ENCODE peak calls at places on chromosomes 6 and 20, in five cellular contexts. One of them, this sample, is unnamed.
A peak's percentile ranks its signal among the peaks of the same experiment; 100 is the strongest.

GRCh38 chr6:170290306-170291128 is at the start of gene DLL1:
- DNase-seq in A673: peak; percentile 68
- DNase-seq in adrenal gland: peak; percentile 62
- DNase-seq in astrocyte: peak; percentile 17
- DNase-seq in lower lobe of right lung: peak; percentile 62
- DNase-seq in this sample: peak; percentile 25

GRCh38 chr20:5974531-5974930 is 24.1 kb downstream of the MCM8 start:
- DNase-seq in astrocyte: no peak
- DNase-seq in A673: no peak
- DNase-seq in adrenal gland: no peak
- DNase-seq in lower lobe of right lung: no peak
- DNase-seq in this sample: peak; percentile 29

GRCh38 chr20:18052856-18053255 is 4.9 kb downstream of the OVOL2 start:
- DNase-seq in adrenal gland: no peak
- DNase-seq in astrocyte: no peak
- DNase-seq in lower lobe of right lung: no peak
- DNase-seq in A673: no peak
- DNase-seq in this sample: peak; percentile 12

GRCh38 chr20:63178445-63178818 is 37.5 kb downstream of the YTHDF1 start:
- DNase-seq in adrenal gland: no peak
- DNase-seq in astrocyte: no peak
- DNase-seq in A673: no peak
- DNase-seq in lower lobe of right lung: no peak
- DNase-seq in this sample: no peak

GRCh38 chr6:97822632-97823031 is 539.6 kb upstream of the MMS22L start:
- DNase-seq in A673: no peak
- DNase-seq in astrocyte: no peak
- DNase-seq in adrenal gland: no peak
- DNase-seq in lower lobe of right lung: no peak
- DNase-seq in this sample: no peak

GRCh38 chr6:32413427-32414047 is 6.6 kb upstream of the BTNL2 start:
- DNase-seq in astrocyte: peak; percentile 30
- DNase-seq in lower lobe of right lung: peak; percentile 87
- DNase-seq in A673: peak; percentile 79
- DNase-seq in adrenal gland: peak; percentile 82
- DNase-seq in this sample: peak; percentile 65

GRCh38 chr20:51002633-51003032 is 20.3 kb downstream of the KCNG1 start:
- DNase-seq in A673: no peak
- DNase-seq in adrenal gland: no peak
- DNase-seq in astrocyte: no peak
- DNase-seq in lower lobe of right lung: no peak
- DNase-seq in this sample: no peak

GRCh38 chr6:2819891-2820814 is 21.5 kb downstream of the SERPINB1 start:
- DNase-seq in astrocyte: peak; percentile 36
- DNase-seq in lower lobe of right lung: no peak
- DNase-seq in adrenal gland: no peak
- DNase-seq in A673: no peak
- DNase-seq in this sample: peak; percentile 46

GRCh38 chr6:137873273-137873762 is 6.3 kb downstream of the TNFAIP3 start:
- DNase-seq in A673: peak; percentile 64
- DNase-seq in adrenal gland: peak; percentile 42
- DNase-seq in astrocyte: peak; percentile 86
- DNase-seq in lower lobe of right lung: peak; percentile 76
- DNase-seq in this sample: peak; percentile 97

GRCh38 chr20:36149469-36149868 is 5.1 kb upstream of the EPB41L1 start:
- DNase-seq in lower lobe of right lung: no peak
- DNase-seq in A673: no peak
- DNase-seq in adrenal gland: peak; percentile 59
- DNase-seq in astrocyte: no peak
- DNase-seq in this sample: no peak

GRCh38 chr20:53899351-53900167 is 170.8 kb downstream of the BCAS1 start:
- DNase-seq in lower lobe of right lung: no peak
- DNase-seq in astrocyte: peak; percentile 91
- DNase-seq in A673: peak; percentile 93
- DNase-seq in adrenal gland: no peak
- DNase-seq in this sample: peak; percentile 78

GRCh38 chr6:135796884-135797283 is 54.6 kb upstream of the PDE7B start:
- DNase-seq in astrocyte: no peak
- DNase-seq in adrenal gland: no peak
- DNase-seq in A673: no peak
- DNase-seq in lower lobe of right lung: no peak
- DNase-seq in this sample: no peak

GRCh38 chr6:71887006-71887743 is 825 bp downstream of the RIMS1 start:
- DNase-seq in lower lobe of right lung: no peak
- DNase-seq in astrocyte: no peak
- DNase-seq in adrenal gland: no peak
- DNase-seq in A673: no peak
- DNase-seq in this sample: no peak

GRCh38 chr6:95660544-95660943 is 83.2 kb downstream of the MANEA start:
- DNase-seq in lower lobe of right lung: no peak
- DNase-seq in astrocyte: no peak
- DNase-seq in A673: no peak
- DNase-seq in adrenal gland: no peak
- DNase-seq in this sample: no peak

GRCh38 chr20:63706027-63706695 is 1.6 kb downstream of the ARFRP1 start:
- DNase-seq in astrocyte: no peak
- DNase-seq in lower lobe of right lung: no peak
- DNase-seq in A673: no peak
- DNase-seq in adrenal gland: peak; percentile 20
- DNase-seq in this sample: no peak

GRCh38 chr6:3205913-3206312 is 21.5 kb downstream of the TUBB2B start:
- DNase-seq in A673: peak; percentile 64
- DNase-seq in astrocyte: peak; percentile 98
- DNase-seq in lower lobe of right lung: no peak
- DNase-seq in adrenal gland: no peak
- DNase-seq in this sample: peak; percentile 98

DNA sequence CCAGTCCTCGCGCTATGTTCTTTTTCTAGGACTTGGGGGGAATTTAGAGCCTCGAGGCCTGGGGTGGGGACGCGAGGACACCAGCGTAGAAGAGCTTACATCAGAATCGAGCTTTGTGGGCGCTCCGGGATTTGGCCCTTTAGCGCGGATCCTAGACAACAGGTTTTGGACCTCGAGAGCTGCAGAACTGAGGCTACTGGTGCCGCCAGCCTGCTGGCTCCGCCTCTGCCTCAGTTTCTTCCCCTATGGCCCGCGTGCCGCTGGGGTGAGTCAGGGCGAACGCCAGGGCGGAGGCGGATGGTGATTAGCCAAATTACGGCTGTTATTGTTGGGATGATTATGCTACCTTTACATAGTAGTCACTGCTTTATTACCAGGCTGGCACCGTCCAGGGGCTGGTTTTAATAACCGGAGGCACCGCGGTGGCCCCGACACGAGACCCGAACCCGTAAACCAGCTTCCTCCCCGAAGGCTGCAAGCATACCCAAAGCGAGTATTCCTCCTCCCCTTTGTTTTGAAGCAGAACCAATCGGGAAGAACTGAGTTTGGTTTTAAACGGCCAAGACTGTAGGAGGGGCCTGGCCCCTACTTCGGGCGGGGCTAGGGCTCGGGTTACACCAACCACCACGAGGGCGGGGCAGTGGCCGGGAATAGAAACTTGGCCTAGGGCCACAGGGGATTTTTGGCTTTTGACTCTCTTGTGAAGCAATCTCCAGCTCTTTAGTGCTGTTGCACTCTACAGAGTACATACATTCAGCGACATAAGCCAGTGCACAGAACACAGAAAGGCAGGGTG is 639 bp upstream of the GTPBP2 start:
- DNase-seq in lower lobe of right lung: peak; percentile 96
- DNase-seq in A673: peak; percentile 99
- DNase-seq in astrocyte: peak; percentile 94
- DNase-seq in adrenal gland: peak; percentile 94
- DNase-seq in this sample: peak; percentile 97
- TF ChIP-seq CTCF in lower lobe of right lung: no peak
- TF ChIP-seq CTCF in A673: no peak
- TF ChIP-seq CTCF in astrocyte: no peak
- TF ChIP-seq CTCF in adrenal gland: no peak
- TF ChIP-seq CTCF in this sample: no peak

GRCh38 chr6:149513915-149514314 is 29.1 kb upstream of the ZC3H12D start:
- DNase-seq in A673: no peak
- DNase-seq in lower lobe of right lung: no peak
- DNase-seq in adrenal gland: no peak
- DNase-seq in astrocyte: peak; percentile 59
- DNase-seq in this sample: no peak

GRCh38 chr6:149510793-149511512 is 26.1 kb upstream of the ZC3H12D start:
- DNase-seq in adrenal gland: no peak
- DNase-seq in astrocyte: no peak
- DNase-seq in lower lobe of right lung: no peak
- DNase-seq in A673: no peak
- DNase-seq in this sample: no peak

DNA sequence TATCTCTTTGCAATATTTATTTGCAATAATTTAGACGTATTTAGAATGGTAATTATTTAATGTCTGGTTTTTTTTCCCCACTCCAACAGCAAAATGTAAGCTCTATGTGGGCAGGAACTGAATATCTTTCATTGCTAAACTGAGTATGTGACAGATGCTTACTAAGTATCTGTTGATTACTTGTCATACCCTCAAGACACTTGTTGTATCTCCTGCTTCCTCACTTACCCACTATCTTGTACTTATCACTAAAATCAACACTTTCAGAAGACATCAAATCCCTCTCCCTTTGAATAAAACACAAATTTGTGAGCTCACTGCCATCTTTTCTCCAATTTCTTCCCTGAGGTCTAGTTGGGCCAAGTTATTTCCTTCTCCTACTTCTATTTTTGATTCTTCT is 30.3 kb downstream of the PPIL4 start:
- DNase-seq in lower lobe of right lung: no peak
- DNase-seq in astrocyte: no peak
- DNase-seq in adrenal gland: no peak
- DNase-seq in A673: no peak
- DNase-seq in this sample: no peak
- H3K36me3 ChIP-seq in lower lobe of right lung: peaks cover 50% of the 10 kb centered on the region
- H3K36me3 ChIP-seq in astrocyte: peaks cover 14% of the 10 kb centered on the region
- H3K36me3 ChIP-seq in adrenal gland: peaks cover 22% of the 10 kb centered on the region
- H3K36me3 ChIP-seq in A673: peaks cover 18% of the 10 kb centered on the region
- H3K36me3 ChIP-seq in this sample: peaks cover 1% of the 10 kb centered on the region

GRCh38 chr6:149782337-149782736 is 32.8 kb downstream of the PCMT1 start:
- DNase-seq in lower lobe of right lung: no peak
- DNase-seq in astrocyte: no peak
- DNase-seq in A673: no peak
- DNase-seq in adrenal gland: no peak
- DNase-seq in this sample: no peak

GRCh38 chr6:149781715-149782114 is 32.2 kb downstream of the PCMT1 start:
- DNase-seq in A673: no peak
- DNase-seq in astrocyte: no peak
- DNase-seq in lower lobe of right lung: no peak
- DNase-seq in adrenal gland: no peak
- DNase-seq in this sample: no peak

GRCh38 chr6:149779644-149779963 is 30.1 kb downstream of the PCMT1 start:
- DNase-seq in lower lobe of right lung: no peak
- DNase-seq in A673: no peak
- DNase-seq in adrenal gland: no peak
- DNase-seq in astrocyte: peak; percentile 12
- DNase-seq in this sample: no peak

GRCh38 chr6:149771925-149772324 is 22.4 kb downstream of the PCMT1 start:
- DNase-seq in astrocyte: no peak
- DNase-seq in A673: no peak
- DNase-seq in lower lobe of right lung: no peak
- DNase-seq in adrenal gland: no peak
- DNase-seq in this sample: no peak

DNA sequence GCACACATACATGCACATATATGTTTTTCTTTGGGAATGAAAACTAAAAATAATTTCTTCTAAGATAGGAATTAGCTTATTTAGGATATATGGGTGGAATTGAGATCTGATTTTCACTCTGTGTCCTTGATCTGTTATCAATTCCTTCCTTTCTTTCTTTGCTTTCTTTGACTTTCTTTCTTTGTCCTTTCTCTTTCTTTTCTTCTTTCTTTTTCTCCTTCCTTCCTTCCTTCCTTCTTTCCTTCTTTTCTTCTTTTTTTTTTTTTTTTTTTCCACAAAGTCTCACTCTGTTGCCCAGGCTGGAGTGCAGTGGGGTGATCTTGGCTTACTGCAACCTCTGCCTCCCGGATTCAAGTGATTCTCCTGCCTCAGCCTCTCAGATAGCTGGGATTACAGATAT is 28.1 kb downstream of the PCMT1 start:
- DNase-seq in adrenal gland: no peak
- DNase-seq in astrocyte: no peak
- DNase-seq in lower lobe of right lung: no peak
- DNase-seq in A673: no peak
- DNase-seq in this sample: no peak
- TF ChIP-seq CTCF in adrenal gland: no peak
- TF ChIP-seq CTCF in astrocyte: no peak
- TF ChIP-seq CTCF in lower lobe of right lung: no peak
- TF ChIP-seq CTCF in A673: no peak
- TF ChIP-seq CTCF in this sample: no peak

GRCh38 chr6:151432650-151433049 is 19.3 kb downstream of the RMND1 start:
- DNase-seq in A673: peak; percentile 49
- DNase-seq in astrocyte: no peak
- DNase-seq in adrenal gland: no peak
- DNase-seq in lower lobe of right lung: no peak
- DNase-seq in this sample: no peak

GRCh38 chr6:151428336-151428735 is 23.6 kb downstream of the RMND1 start:
- DNase-seq in lower lobe of right lung: no peak
- DNase-seq in adrenal gland: no peak
- DNase-seq in A673: no peak
- DNase-seq in astrocyte: no peak
- DNase-seq in this sample: no peak

GRCh38 chr6:151434369-151434768 is 17.6 kb downstream of the RMND1 start:
- DNase-seq in adrenal gland: no peak
- DNase-seq in lower lobe of right lung: no peak
- DNase-seq in A673: no peak
- DNase-seq in astrocyte: no peak
- DNase-seq in this sample: no peak

GRCh38 chr6:151431336-151431735 is 20.6 kb downstream of the RMND1 start:
- DNase-seq in A673: no peak
- DNase-seq in lower lobe of right lung: no peak
- DNase-seq in astrocyte: peak; percentile 42
- DNase-seq in adrenal gland: no peak
- DNase-seq in this sample: no peak

DNA sequence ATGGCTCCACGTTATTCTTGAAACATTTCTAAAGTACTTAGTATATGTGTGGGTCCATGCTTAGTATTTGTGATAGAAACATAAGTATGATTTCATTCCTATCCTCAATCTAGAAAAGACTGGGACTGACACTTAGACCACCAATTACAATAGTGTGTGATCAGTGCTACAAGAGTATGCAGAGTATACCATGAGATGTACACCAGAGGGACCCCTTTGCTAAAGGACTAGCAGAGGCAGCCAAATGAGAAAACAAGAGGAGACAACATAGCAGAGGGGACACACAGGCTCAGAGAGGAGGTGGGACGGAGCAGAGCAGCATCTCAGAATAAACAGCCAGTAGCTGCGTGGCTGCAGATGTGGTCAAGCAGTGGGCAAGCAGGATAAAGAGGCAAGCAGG is 21.0 kb downstream of the RMND1 start:
- DNase-seq in A673: peak; percentile 50
- DNase-seq in lower lobe of right lung: no peak
- DNase-seq in astrocyte: no peak
- DNase-seq in adrenal gland: no peak
- DNase-seq in this sample: no peak
- H3K36me3 ChIP-seq in A673: peaks cover 37% of the 10 kb centered on the region
- H3K36me3 ChIP-seq in lower lobe of right lung: peaks cover 86% of the 10 kb centered on the region
- H3K36me3 ChIP-seq in astrocyte: peaks cover 32% of the 10 kb centered on the region
- H3K36me3 ChIP-seq in adrenal gland: peaks cover 26% of the 10 kb centered on the region
- H3K36me3 ChIP-seq in this sample: peaks cover 6% of the 10 kb centered on the region

This sample was measured in bronchial epithelial cell.